ENCODE peak calls at places on chromosomes 4 and X, in nine cellular contexts. H is HCT116, X is transverse colon, B is stomach, Y is NB4, P is ovary, A is endothelial cell of umbilical vein, K is A549, S is sigmoid colon. E is an unnamed sample.

GRCh38 chr4:185513489-185514181 is 21.7 kb downstream of the PDLIM3 start:
- DNase-seq in A (peak), X (peak), S (peak), K (no peak), P (no peak), Y (peak), H (no peak), B (no peak), E (no peak)

GRCh38 chr4:2800691-2801596 is 8.1 kb downstream of the SH3BP2 start:
- DNase-seq in S (peak), A (peak), B (peak), K (no peak), P (peak), Y (peak), X (peak), H (no peak), E (no peak)

GRCh38 chrX:30892591-30892990 is 3.5 kb upstream of the TAB3 start:
- DNase-seq in A (no peak), B (no peak), S (no peak), H (peak), P (no peak), X (no peak), Y (no peak), K (no peak), E (no peak)

GRCh38 chr4:168854216-168854921 is 155.7 kb downstream of the CBR4 start:
- DNase-seq in B (no peak), X (no peak), Y (no peak), S (peak), K (no peak), H (no peak), A (no peak), P (no peak), E (no peak)

GRCh38 chr4:154727540-154727939 is 16.3 kb upstream of the LRAT start:
- DNase-seq in B (no peak), P (no peak), X (no peak), H (no peak), A (no peak), Y (no peak), S (no peak), K (no peak), E (no peak)

GRCh38 chrX:153926863-153927685 is 1.0 kb upstream of the ARHGAP4 start:
- DNase-seq in K (peak), Y (peak), B (peak), A (peak), X (peak), P (peak), S (peak), H (no peak), E (no peak)

GRCh38 chr4:17494258-17494657 is 17.6 kb downstream of the QDPR start:
- DNase-seq in X (no peak), S (no peak), K (peak), P (no peak), A (peak), Y (peak), H (no peak), B (no peak), E (peak)

GRCh38 chrX:129654652-129655546 is at the start of gene APLN:
- DNase-seq in K (no peak), S (no peak), B (peak), A (peak), H (no peak), P (peak), X (no peak), Y (peak), E (no peak)

GRCh38 chr4:40571208-40571607 is 58.5 kb downstream of the RBM47 start:
- DNase-seq in S (no peak), P (no peak), K (no peak), X (no peak), H (no peak), A (no peak), B (no peak), Y (no peak), E (no peak)

GRCh38 chrX:16466640-16467432 is 183.1 kb upstream of the S100G start:
- DNase-seq in S (no peak), Y (no peak), H (no peak), P (no peak), B (no peak), X (no peak), A (no peak), K (no peak), E (peak)

GRCh38 chr4:185101354-185101890 is 41.6 kb upstream of the SLC25A4 start:
- DNase-seq in B (no peak), X (no peak), A (no peak), Y (peak), K (no peak), P (no peak), H (no peak), S (no peak), E (no peak)

GRCh38 chr4:184668511-184669114 is 19.1 kb downstream of the PRIMPOL start:
- DNase-seq in Y (peak), K (no peak), X (no peak), S (no peak), B (no peak), A (peak), P (no peak), H (no peak), E (no peak)

GRCh38 chr4:71389149-71389840 is 50.5 kb downstream of the SLC4A4 start:
- DNase-seq in P (no peak), H (no peak), A (no peak), B (peak), K (peak), X (no peak), S (peak), Y (no peak), E (no peak)

GRCh38 chr4:106671711-106672110 is 303.1 kb upstream of the GIMD1 start:
- DNase-seq in A (no peak), Y (no peak), P (no peak), S (no peak), X (no peak), K (no peak), H (no peak), B (no peak), E (no peak)

GRCh38 chr4:22962186-22962786 is 269.5 kb downstream of the GBA3 start:
- DNase-seq in X (no peak), S (no peak), P (no peak), B (no peak), A (no peak), H (no peak), K (peak), Y (peak), E (no peak)

GRCh38 chrX:86002076-86002896 is 45.1 kb downstream of the CHM start:
- DNase-seq in S (no peak), P (no peak), X (peak), Y (peak), B (peak), K (peak), A (no peak), H (peak), E (no peak)

GRCh38 chr4:138013625-138014024 is 228.5 kb downstream of the SLC7A11 start:
- DNase-seq in B (no peak), A (no peak), X (no peak), P (no peak), S (no peak), K (no peak), H (no peak), Y (no peak), E (no peak)

GRCh38 chr4:68630371-68630770 is 40.1 kb downstream of the UGT2B15 start:
- DNase-seq in X (no peak), A (no peak), P (no peak), Y (no peak), K (no peak), B (no peak), S (no peak), H (no peak), E (no peak)

GRCh38 chr4:120007171-120007894 is 59.3 kb downstream of the MAD2L1 start:
- DNase-seq in P (no peak), B (no peak), S (no peak), K (no peak), H (no peak), A (no peak), X (no peak), Y (no peak), E (no peak)

GRCh38 chr4:4995866-4996265 is 23.4 kb downstream of the CYTL1 start:
- DNase-seq in A (no peak), Y (no peak), X (no peak), P (no peak), S (peak), B (no peak), K (no peak), H (no peak), E (no peak)

GRCh38 chr4:4992833-4993232 is 26.4 kb downstream of the CYTL1 start:
- DNase-seq in K (no peak), A (no peak), Y (no peak), S (no peak), B (no peak), P (no peak), H (no peak), X (no peak), E (no peak)

GRCh38 chr4:4991541-4992099 is 27.6 kb downstream of the CYTL1 start:
- DNase-seq in K (no peak), Y (no peak), X (no peak), H (no peak), B (no peak), A (no peak), P (no peak), S (peak), E (no peak)

GRCh38 chr4:4994312-4995097 is 24.8 kb downstream of the CYTL1 start:
- DNase-seq in K (no peak), P (no peak), A (no peak), X (no peak), S (peak), Y (no peak), B (no peak), H (no peak), E (no peak)

DNA sequence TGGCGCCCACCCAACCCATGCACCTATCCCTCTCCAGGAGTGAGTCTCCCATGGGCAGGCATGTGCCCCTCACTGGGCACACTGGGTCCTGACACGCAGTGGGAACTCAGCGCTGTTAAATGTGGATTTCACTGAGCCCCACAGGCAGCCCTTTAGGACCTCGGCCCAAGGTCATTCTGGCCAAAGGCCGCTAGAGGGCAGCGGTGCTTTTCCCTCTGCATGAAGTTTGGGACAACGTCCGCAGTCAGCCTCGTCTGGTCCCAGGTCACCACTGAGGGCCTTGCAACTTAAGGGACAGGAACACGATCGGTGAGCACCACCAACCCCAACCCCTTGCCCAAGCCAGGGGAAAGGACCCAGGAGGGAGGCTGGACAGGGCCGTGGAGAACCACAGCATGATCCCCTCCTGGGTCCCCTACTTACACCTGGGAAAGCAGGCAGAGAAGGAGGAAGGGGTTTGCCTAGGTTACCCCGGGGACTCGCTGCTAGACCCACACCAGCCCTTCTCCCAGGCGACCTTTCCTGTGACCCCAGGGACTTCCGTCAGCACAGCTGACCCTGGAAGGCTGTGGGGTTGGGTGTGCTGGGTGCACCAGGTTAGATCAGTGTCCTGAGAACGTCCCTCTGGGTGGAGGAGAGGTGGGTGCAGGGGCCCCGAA is 24.0 kb downstream of the CYTL1 start:
- DNase-seq in B (peak), P (peak), A (peak), S (peak), Y (peak), H (peak), K (peak), X (peak), E (peak)
- TF ChIP-seq POLR2A in B (no peak), P (no peak), A (no peak), S (no peak), Y (no peak), H (no peak), K (no peak), X (no peak), E (no peak)

DNA sequence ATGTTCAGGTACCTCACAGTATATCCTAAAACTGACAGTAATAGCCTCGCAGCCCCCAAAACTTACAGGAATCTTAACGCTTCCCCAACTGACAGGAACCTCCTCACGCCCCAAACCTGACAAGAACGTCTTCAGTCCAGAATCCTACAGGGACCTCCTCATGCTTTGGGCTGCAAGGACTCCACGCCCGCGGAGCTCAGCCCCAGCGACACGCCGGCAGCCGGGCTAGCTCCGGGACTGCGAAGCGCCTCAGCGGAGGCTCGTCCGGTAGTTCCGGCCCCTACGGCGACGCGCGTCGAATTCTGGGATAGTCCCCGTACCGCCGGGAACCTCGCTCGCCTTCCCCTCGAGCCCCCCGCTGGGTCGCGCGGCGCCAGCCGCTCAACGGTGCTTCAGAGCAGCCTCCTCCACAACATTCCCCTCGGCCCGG is 562 bp downstream of the PHF8 start:
- DNase-seq in X (peak), Y (peak), S (no peak), H (no peak), K (no peak), P (no peak), A (no peak), B (peak), E (no peak)
- TF ChIP-seq POLR2A in X (peak), Y (no peak), S (no peak), H (no peak), K (peak), P (no peak), A (no peak), B (no peak), E (peak)

GRCh38 chr4:83535945-83536648 is at the start of gene GPAT3:
- DNase-seq in H (peak), A (peak), B (peak), S (peak), P (peak), X (peak), K (peak), Y (peak), E (peak)
- TF ChIP-seq POLR2A in H (no peak), A (no peak), B (no peak), S (peak), P (peak), X (peak), K (no peak), Y (peak), E (no peak)

DNA sequence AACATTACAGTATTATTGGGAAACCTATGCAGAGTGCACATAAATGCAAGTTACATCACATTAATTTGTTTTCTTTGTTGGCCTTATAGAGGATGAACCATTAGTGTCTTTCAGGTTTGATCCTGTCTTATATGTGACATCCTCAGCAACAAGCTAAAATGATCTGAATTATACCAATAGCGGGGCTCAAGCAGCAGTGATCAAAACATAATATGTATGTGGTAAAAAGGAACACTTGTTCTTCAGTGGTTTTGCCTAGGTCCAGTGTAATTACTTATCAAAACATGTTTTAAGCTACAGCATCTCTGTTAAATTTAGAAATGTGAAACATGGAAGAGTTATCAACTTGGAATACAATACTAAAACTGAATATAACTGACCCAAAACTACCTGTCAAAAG is 9.1 kb downstream of the TAF9B start:
- DNase-seq in B (no peak), A (no peak), K (no peak), P (no peak), H (no peak), S (no peak), X (no peak), Y (no peak), E (no peak)
- TF ChIP-seq POLR2A in B (no peak), A (no peak), K (no peak), P (no peak), H (no peak), S (no peak), X (no peak), Y (no peak), E (no peak)

GRCh38 chrX:12999422-12999821 is 24.5 kb downstream of the TMSB4X start:
- DNase-seq in S (no peak), Y (peak), A (no peak), H (no peak), B (no peak), X (no peak), K (no peak), P (no peak), E (no peak)
- TF ChIP-seq POLR2A in S (no peak), Y (no peak), A (no peak), H (no peak), B (no peak), X (no peak), K (no peak), P (no peak), E (no peak)

GRCh38 chr4:122412547-122412946 is 33.7 kb downstream of the ADAD1 start:
- DNase-seq in X (no peak), S (no peak), H (no peak), K (peak), P (no peak), B (no peak), Y (peak), A (no peak), E (no peak)
- TF ChIP-seq POLR2A in X (no peak), S (no peak), H (no peak), K (no peak), P (no peak), B (no peak), Y (no peak), A (no peak), E (no peak)

DNA sequence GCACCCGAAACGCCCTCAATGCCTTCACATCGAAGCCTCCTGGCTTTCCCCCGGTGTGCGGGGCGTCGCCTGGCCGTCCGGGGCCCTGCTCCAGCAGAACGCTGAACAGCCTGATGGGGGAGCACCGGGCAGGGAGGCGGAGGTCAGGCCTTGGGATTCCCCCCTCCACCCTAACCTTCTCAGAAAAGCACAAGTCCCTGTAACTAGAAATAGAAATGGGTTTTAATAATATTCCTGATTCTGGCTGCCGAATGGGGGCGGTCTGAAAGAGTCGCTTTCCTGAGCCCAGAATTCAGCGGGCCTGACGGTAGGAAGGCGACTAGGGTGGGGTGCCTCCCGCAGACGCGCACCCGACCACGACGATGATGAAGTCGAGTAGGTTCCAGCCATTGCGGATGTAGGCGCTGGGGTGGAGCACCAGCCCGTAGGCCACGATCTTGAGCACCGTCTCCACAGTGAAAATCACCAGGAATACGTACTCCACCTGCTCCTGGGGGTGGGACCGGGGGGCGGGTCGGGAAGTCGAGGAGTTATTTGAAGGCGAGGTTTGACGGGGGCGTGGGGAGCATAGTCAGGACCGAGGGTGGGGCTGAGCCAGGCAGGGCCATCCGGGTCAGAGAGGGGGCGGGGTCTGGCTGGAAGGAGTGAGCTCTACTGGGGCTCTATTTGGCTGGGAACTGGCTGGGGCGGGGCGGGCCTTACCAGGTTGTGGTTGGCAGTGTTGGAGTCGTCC is 2.5 kb downstream of the CACNA1F start:
- DNase-seq in A (no peak), B (peak), K (no peak), Y (no peak), X (peak), P (no peak), H (no peak), S (peak), E (no peak)
- TF ChIP-seq POLR2A in A (no peak), B (no peak), K (no peak), Y (no peak), X (peak), P (no peak), H (no peak), S (no peak), E (no peak)

DNA sequence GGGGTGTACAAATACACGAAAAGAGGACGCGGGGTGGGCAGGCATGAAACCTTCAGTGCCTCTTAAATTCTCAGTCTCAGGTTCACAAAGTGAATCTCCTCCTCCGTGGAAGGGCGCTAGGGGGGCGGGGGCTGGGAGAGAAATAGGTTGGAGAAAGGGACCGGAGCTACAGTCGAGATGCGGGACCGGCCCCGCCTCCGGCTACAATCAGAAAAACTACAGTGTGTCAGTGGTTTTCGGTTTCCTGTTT is 3.4 kb downstream of the MAML3 start:
- DNase-seq in K (no peak), H (no peak), B (peak), P (no peak), S (peak), X (peak), A (no peak), Y (no peak), E (no peak)
- TF ChIP-seq POLR2A in K (peak), H (no peak), B (no peak), P (no peak), S (peak), X (peak), A (no peak), Y (peak), E (no peak)